ENCODE peak calls at places on chromosomes 3 and 15, in five cellular contexts. Y is AG09309, L is mesothelial cell of epicardium, A is sigmoid colon, N is PC-9. S is an unnamed sample.

GRCh38 chr15:80211976-80212375 is 40.0 kb downstream of the CTXND1 start:
- DNase-seq in Y (no peak), L (no peak), A (no peak), N (no peak), S (no peak)

GRCh38 chr3:69012111-69012835 is 1.2 kb downstream of the EOGT start:
- DNase-seq in Y (peak), L (no peak), A (peak), N (no peak), S (peak)

GRCh38 chr3:6222069-6222468 is 638.8 kb upstream of the GRM7 start:
- DNase-seq in Y (no peak), L (no peak), A (no peak), N (no peak), S (no peak)

GRCh38 chr3:86830566-86830965 is 160.4 kb downstream of the VGLL3 start:
- DNase-seq in Y (peak), L (no peak), A (no peak), N (no peak), S (no peak)

GRCh38 chr3:181704421-181705066 is 7.2 kb upstream of the SOX2 start:
- DNase-seq in Y (no peak), L (no peak), A (no peak), N (no peak), S (no peak)

GRCh38 chr3:175726228-175726627 is 867.1 kb downstream of the NAALADL2 start:
- DNase-seq in Y (no peak), L (no peak), A (no peak), N (no peak), S (no peak)

GRCh38 chr3:186400026-186400425 is 38.0 kb upstream of the DGKG start:
- DNase-seq in Y (no peak), L (no peak), A (no peak), N (no peak), S (no peak)

GRCh38 chr3:46690798-46691197 is 2.7 kb downstream of the ALS2CL start:
- DNase-seq in Y (no peak), L (no peak), A (no peak), N (peak), S (no peak)

GRCh38 chr15:85559530-85559929 is 179.1 kb downstream of the AKAP13 start:
- DNase-seq in Y (no peak), L (no peak), A (no peak), N (no peak), S (no peak)

GRCh38 chr3:14915636-14916222 is 31.7 kb upstream of the NR2C2 start:
- DNase-seq in Y (no peak), L (no peak), A (no peak), N (no peak), S (no peak)

GRCh38 chr3:172280406-172281051 is 167.7 kb downstream of the GHSR start:
- DNase-seq in Y (no peak), L (no peak), A (no peak), N (no peak), S (no peak)

GRCh38 chr3:41329881-41330280 is 130.6 kb downstream of the CTNNB1 start:
- DNase-seq in Y (no peak), L (no peak), A (no peak), N (no peak), S (no peak)

GRCh38 chr3:162729686-162730085 is 1233.1 kb downstream of the OTOL1 start:
- DNase-seq in Y (no peak), L (no peak), A (no peak), N (no peak), S (no peak)

GRCh38 chr3:159766563-159767185 is 222.0 kb upstream of the IL12A start:
- DNase-seq in Y (no peak), L (no peak), A (no peak), N (no peak), S (no peak)

GRCh38 chr3:44890852-44891251 is 16.4 kb downstream of the TGM4 start:
- DNase-seq in Y (no peak), L (no peak), A (no peak), N (no peak), S (no peak)

GRCh38 chr3:82293435-82293834 is 532.0 kb upstream of the GBE1 start:
- DNase-seq in Y (no peak), L (no peak), A (no peak), N (no peak), S (no peak)

GRCh38 chr3:185460719-185461350 is 38.0 kb downstream of the TMEM41A start:
- DNase-seq in Y (no peak), L (no peak), A (no peak), N (no peak), S (no peak)

GRCh38 chr3:194333212-194333980 is 17.7 kb downstream of the CPN2 start:
- DNase-seq in Y (no peak), L (peak), A (peak), N (peak), S (peak)

GRCh38 chr3:152971880-152972279 is 136.9 kb downstream of the P2RY1 start:
- DNase-seq in Y (no peak), L (no peak), A (no peak), N (no peak), S (no peak)

GRCh38 chr3:55060921-55061555 is 133.2 kb upstream of the LRTM1 start:
- DNase-seq in Y (no peak), L (no peak), A (no peak), N (no peak), S (no peak)

GRCh38 chr3:97882975-97883598 is 61.3 kb downstream of the CRYBG3 start:
- DNase-seq in Y (peak), L (no peak), A (no peak), N (peak), S (no peak)

GRCh38 chr3:190621971-190622370 is 108.1 kb downstream of the IL1RAP start:
- DNase-seq in Y (peak), L (no peak), A (no peak), N (no peak), S (no peak)

GRCh38 chr3:50156991-50157493 is 1.9 kb downstream of the SEMA3F start:
- DNase-seq in Y (no peak), L (no peak), A (no peak), N (no peak), S (no peak)

GRCh38 chr3:197031315-197032285 is 2.0 kb upstream of the MELTF start:
- DNase-seq in Y (peak), L (no peak), A (peak), N (peak), S (no peak)

GRCh38 chr3:61903074-61903473 is 341.7 kb downstream of the PTPRG start:
- DNase-seq in Y (no peak), L (no peak), A (no peak), N (no peak), S (no peak)

GRCh38 chr3:52373676-52374075 is 57.6 kb downstream of the DNAH1 start:
- DNase-seq in Y (no peak), L (no peak), A (no peak), N (no peak), S (no peak)

DNA sequence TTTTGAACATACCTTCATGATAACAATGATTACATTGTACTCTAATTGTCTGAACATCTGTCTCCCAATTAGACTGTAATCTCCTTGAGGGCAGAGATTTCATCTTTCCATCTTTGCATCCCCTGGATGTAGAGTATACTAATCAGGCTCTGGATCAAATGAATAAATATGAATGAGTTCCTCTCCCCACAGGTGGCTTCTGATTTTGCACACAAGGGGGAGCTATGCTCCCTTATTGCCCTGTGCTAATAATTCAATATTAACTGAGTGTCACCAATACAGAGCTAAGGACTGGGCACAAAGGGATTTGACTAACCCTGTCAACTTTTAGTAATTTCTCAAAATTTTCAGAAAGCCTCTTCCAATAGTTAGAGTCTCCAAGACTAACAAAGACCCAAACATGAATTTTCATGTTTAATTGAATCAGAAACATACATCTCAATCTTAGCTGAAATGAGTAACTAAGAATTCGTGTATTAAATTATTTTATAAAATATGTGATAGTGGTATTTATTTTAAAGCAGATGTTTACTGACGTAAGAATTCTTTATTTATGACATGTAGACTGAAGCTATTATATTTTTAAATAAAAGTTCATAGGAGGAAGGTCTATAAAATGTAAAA is 3.0 kb downstream of the DUOXA1 start:
- DNase-seq in Y (no peak), L (no peak), A (no peak), N (peak), S (no peak)
- TF ChIP-seq CTCF in Y (peak), L (peak), A (peak), N (peak), S (peak)

DNA sequence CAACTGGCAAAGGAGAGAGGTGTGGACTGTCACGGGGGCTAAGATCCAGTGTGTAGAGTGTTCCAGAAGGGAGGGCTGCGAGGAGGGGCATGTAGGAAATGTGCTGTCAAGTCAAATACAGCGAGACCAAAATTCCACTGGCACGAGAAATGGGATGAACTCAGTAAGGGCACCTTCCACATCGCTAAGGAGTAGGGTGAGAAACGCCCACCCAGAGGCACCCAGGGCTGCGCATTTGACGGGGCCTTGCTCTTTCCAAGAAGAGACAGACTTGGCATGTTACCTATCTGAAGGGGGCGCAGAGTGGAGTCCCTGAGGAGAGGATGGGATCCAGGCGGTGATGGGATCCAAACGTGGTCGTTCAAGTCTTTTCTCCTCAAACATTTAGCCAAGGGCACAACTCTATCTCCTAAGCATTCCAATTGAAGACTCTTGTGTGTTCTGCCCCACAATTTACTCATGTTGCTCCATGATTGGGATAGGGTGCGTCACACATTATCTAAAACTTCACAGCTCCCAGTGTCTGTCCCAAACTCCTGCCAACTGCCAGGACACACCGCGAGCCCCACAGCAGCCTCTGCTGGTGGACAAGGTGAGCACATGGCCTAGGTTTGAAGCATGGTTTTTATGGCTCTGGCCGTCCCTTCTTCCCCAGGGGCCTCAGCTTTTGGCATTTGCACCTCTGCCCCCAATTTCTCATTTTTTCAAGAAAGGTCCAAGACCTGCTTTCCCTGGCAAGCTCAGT is 7.6 kb downstream of the SELENOS start:
- DNase-seq in Y (no peak), L (no peak), A (no peak), N (no peak), S (no peak)
- TF ChIP-seq CTCF in Y (peak), L (no peak), A (no peak), N (peak), S (peak)

GRCh38 chr15:60221356-60221755 is 176.4 kb downstream of the ANXA2 start:
- DNase-seq in Y (no peak), L (no peak), A (no peak), N (no peak), S (no peak)

GRCh38 chr15:60219841-60220240 is 177.9 kb downstream of the ANXA2 start:
- DNase-seq in Y (no peak), L (no peak), A (no peak), N (no peak), S (no peak)

GRCh38 chr15:60218256-60218655 is 179.5 kb downstream of the ANXA2 start:
- DNase-seq in Y (no peak), L (no peak), A (no peak), N (no peak), S (no peak)

GRCh38 chr15:60228096-60228495 is 169.7 kb downstream of the ANXA2 start:
- DNase-seq in Y (no peak), L (peak), A (no peak), N (no peak), S (no peak)

GRCh38 chr15:60223161-60223560 is 174.6 kb downstream of the ANXA2 start:
- DNase-seq in Y (no peak), L (no peak), A (no peak), N (no peak), S (no peak)
- TF ChIP-seq CTCF in Y (no peak), L (no peak), A (no peak), N (no peak), S (no peak)

DNA sequence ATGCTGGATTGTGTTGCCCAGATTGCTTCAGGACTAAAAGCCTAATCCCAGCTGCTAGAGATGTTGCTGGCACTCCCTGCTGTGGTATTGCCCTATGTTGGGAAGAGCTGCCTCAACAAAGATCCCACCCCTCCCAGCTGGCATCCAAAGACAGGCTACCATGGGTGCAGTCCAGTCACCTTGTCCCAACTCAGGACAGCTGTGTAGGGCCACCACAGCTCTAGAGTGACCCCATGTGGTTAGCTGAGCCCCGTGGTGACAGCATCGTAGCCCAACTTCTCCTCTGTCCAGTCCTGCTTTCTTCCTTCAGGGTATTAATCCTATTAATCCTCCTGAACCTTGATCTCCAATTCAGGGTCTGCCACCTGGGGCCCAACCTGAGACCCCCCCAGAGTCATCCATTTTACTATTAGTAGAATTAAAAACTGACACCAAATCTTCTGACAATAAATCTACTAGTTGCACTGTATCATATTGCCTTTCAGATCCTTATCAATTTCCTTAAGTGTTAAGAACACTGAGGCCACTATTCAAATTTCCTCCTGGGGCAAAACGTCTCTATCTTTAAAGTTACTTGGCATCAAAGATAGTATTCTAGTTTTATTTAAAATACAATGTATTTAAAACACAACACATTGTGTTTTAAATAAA is 83.5 kb downstream of the AQP9 start:
- DNase-seq in Y (no peak), L (no peak), A (no peak), N (peak), S (peak)
- TF ChIP-seq CTCF in Y (peak), L (no peak), A (no peak), N (peak), S (no peak)